ENCODE peak calls at places on chromosomes 13 and 19, in nine cellular contexts. One of them, this sample, is unnamed. For H3K36me3, the result is how much of the 10 kb centered on the place peaks cover.

GRCh38 chr19:48896191-48896720 is 2.3 kb downstream of the TULP2 start:
- DNase-seq in esophagus squamous epithelium: no peak
- DNase-seq in tibial nerve: peak
- DNase-seq in PC-3: no peak
- DNase-seq in adipocyte: peak
- DNase-seq in CD4-positive, alpha-beta memory T cell: no peak
- DNase-seq in prostate gland: peak
- DNase-seq in left lung: peak
- DNase-seq in esophagus muscularis mucosa: peak
- DNase-seq in this sample: peak

GRCh38 chr13:50893211-50893852 is 16.3 kb upstream of the RNASEH2B start:
- DNase-seq in CD4-positive, alpha-beta memory T cell: peak
- DNase-seq in esophagus muscularis mucosa: no peak
- DNase-seq in tibial nerve: no peak
- DNase-seq in prostate gland: no peak
- DNase-seq in adipocyte: peak
- DNase-seq in esophagus squamous epithelium: no peak
- DNase-seq in PC-3: no peak
- DNase-seq in left lung: no peak
- DNase-seq in this sample: peak

GRCh38 chr19:45499196-45500180 is 1.2 kb downstream of the PPM1N start:
- DNase-seq in left lung: no peak
- DNase-seq in CD4-positive, alpha-beta memory T cell: peak
- DNase-seq in esophagus muscularis mucosa: no peak
- DNase-seq in PC-3: peak
- DNase-seq in adipocyte: peak
- DNase-seq in tibial nerve: no peak
- DNase-seq in prostate gland: no peak
- DNase-seq in esophagus squamous epithelium: no peak
- DNase-seq in this sample: peak

GRCh38 chr13:45335397-45336024 is 5.5 kb downstream of the TPT1 start:
- DNase-seq in esophagus squamous epithelium: no peak
- DNase-seq in esophagus muscularis mucosa: no peak
- DNase-seq in left lung: no peak
- DNase-seq in prostate gland: no peak
- DNase-seq in adipocyte: no peak
- DNase-seq in CD4-positive, alpha-beta memory T cell: no peak
- DNase-seq in tibial nerve: no peak
- DNase-seq in PC-3: no peak
- DNase-seq in this sample: no peak

GRCh38 chr13:32426191-32426980 is 1.5 kb downstream of the N4BP2L1 start:
- DNase-seq in tibial nerve: no peak
- DNase-seq in left lung: no peak
- DNase-seq in CD4-positive, alpha-beta memory T cell: peak
- DNase-seq in adipocyte: no peak
- DNase-seq in esophagus squamous epithelium: no peak
- DNase-seq in PC-3: no peak
- DNase-seq in esophagus muscularis mucosa: no peak
- DNase-seq in prostate gland: no peak
- DNase-seq in this sample: peak

GRCh38 chr19:32928806-32929205 is 43.0 kb downstream of the CEP89 start:
- DNase-seq in PC-3: peak
- DNase-seq in tibial nerve: no peak
- DNase-seq in esophagus squamous epithelium: no peak
- DNase-seq in CD4-positive, alpha-beta memory T cell: no peak
- DNase-seq in prostate gland: no peak
- DNase-seq in left lung: no peak
- DNase-seq in esophagus muscularis mucosa: no peak
- DNase-seq in adipocyte: no peak
- DNase-seq in this sample: no peak

GRCh38 chr13:42396501-42396900 is 124.5 kb downstream of the AKAP11 start:
- DNase-seq in left lung: no peak
- DNase-seq in tibial nerve: no peak
- DNase-seq in CD4-positive, alpha-beta memory T cell: peak
- DNase-seq in esophagus squamous epithelium: no peak
- DNase-seq in adipocyte: no peak
- DNase-seq in esophagus muscularis mucosa: no peak
- DNase-seq in PC-3: peak
- DNase-seq in prostate gland: no peak
- DNase-seq in this sample: no peak

GRCh38 chr19:50494186-50495019 is 16.6 kb downstream of the JOSD2 start:
- DNase-seq in left lung: no peak
- DNase-seq in esophagus squamous epithelium: no peak
- DNase-seq in esophagus muscularis mucosa: no peak
- DNase-seq in adipocyte: no peak
- DNase-seq in prostate gland: no peak
- DNase-seq in CD4-positive, alpha-beta memory T cell: no peak
- DNase-seq in PC-3: no peak
- DNase-seq in tibial nerve: no peak
- DNase-seq in this sample: no peak

GRCh38 chr19:39363909-39364457 is 21.8 kb downstream of the SAMD4B start:
- DNase-seq in prostate gland: no peak
- DNase-seq in adipocyte: peak
- DNase-seq in CD4-positive, alpha-beta memory T cell: no peak
- DNase-seq in esophagus muscularis mucosa: no peak
- DNase-seq in PC-3: no peak
- DNase-seq in left lung: no peak
- DNase-seq in tibial nerve: peak
- DNase-seq in esophagus squamous epithelium: no peak
- DNase-seq in this sample: no peak

GRCh38 chr13:107864543-107865460 is 350.5 kb downstream of the LIG4 start:
- DNase-seq in left lung: no peak
- DNase-seq in prostate gland: no peak
- DNase-seq in esophagus squamous epithelium: no peak
- DNase-seq in PC-3: peak
- DNase-seq in tibial nerve: no peak
- DNase-seq in esophagus muscularis mucosa: no peak
- DNase-seq in adipocyte: peak
- DNase-seq in CD4-positive, alpha-beta memory T cell: no peak
- DNase-seq in this sample: no peak

GRCh38 chr19:53959176-53959757 is 3.5 kb upstream of the CACNG8 start:
- DNase-seq in prostate gland: no peak
- DNase-seq in tibial nerve: no peak
- DNase-seq in esophagus squamous epithelium: no peak
- DNase-seq in PC-3: no peak
- DNase-seq in adipocyte: no peak
- DNase-seq in esophagus muscularis mucosa: no peak
- DNase-seq in CD4-positive, alpha-beta memory T cell: no peak
- DNase-seq in left lung: no peak
- DNase-seq in this sample: no peak

GRCh38 chr13:23620211-23620610 is 50.0 kb downstream of the TNFRSF19 start:
- DNase-seq in adipocyte: no peak
- DNase-seq in left lung: no peak
- DNase-seq in prostate gland: no peak
- DNase-seq in tibial nerve: no peak
- DNase-seq in CD4-positive, alpha-beta memory T cell: no peak
- DNase-seq in esophagus squamous epithelium: no peak
- DNase-seq in esophagus muscularis mucosa: no peak
- DNase-seq in PC-3: no peak
- DNase-seq in this sample: no peak

GRCh38 chr13:107765724-107766436 is 449.5 kb downstream of the LIG4 start:
- DNase-seq in PC-3: peak
- DNase-seq in CD4-positive, alpha-beta memory T cell: no peak
- DNase-seq in esophagus squamous epithelium: no peak
- DNase-seq in esophagus muscularis mucosa: no peak
- DNase-seq in prostate gland: no peak
- DNase-seq in adipocyte: peak
- DNase-seq in left lung: no peak
- DNase-seq in tibial nerve: no peak
- DNase-seq in this sample: no peak

GRCh38 chr19:46932346-46932745 is 71.5 kb downstream of the ARHGAP35 start:
- DNase-seq in prostate gland: no peak
- DNase-seq in esophagus squamous epithelium: no peak
- DNase-seq in esophagus muscularis mucosa: no peak
- DNase-seq in tibial nerve: no peak
- DNase-seq in CD4-positive, alpha-beta memory T cell: no peak
- DNase-seq in left lung: no peak
- DNase-seq in adipocyte: peak
- DNase-seq in PC-3: peak
- DNase-seq in this sample: no peak

DNA sequence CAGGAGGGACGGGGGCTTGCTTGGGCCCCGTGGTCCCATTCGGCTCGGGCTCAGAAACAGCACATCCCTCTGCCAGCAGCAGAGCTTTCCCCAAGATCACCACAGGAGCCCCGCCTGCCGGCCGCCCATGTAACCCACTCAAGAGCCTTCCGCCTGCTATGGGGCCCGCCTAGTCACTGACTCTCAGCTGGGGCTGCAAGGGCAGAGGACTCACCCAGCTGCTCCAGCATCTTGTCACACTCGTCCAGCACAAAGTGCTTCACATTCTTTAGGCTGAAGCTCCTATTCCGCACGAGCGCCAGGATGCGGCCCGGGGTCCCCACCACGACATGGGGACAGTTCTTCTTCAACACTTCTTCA is 8.4 kb downstream of the DDX39A start:
- DNase-seq in esophagus squamous epithelium: no peak
- DNase-seq in adipocyte: no peak
- DNase-seq in left lung: no peak
- DNase-seq in prostate gland: no peak
- DNase-seq in PC-3: no peak
- DNase-seq in esophagus muscularis mucosa: no peak
- DNase-seq in CD4-positive, alpha-beta memory T cell: no peak
- DNase-seq in tibial nerve: no peak
- DNase-seq in this sample: no peak
- H3K36me3 ChIP-seq in esophagus squamous epithelium: half or more
- H3K36me3 ChIP-seq in adipocyte: half or more
- H3K36me3 ChIP-seq in left lung: half or more
- H3K36me3 ChIP-seq in prostate gland: under half
- H3K36me3 ChIP-seq in PC-3: half or more
- H3K36me3 ChIP-seq in esophagus muscularis mucosa: half or more
- H3K36me3 ChIP-seq in CD4-positive, alpha-beta memory T cell: half or more
- H3K36me3 ChIP-seq in tibial nerve: under half
- H3K36me3 ChIP-seq in this sample: half or more

GRCh38 chr19:7460562-7460966 is 28.3 kb downstream of the PEX11G start:
- DNase-seq in prostate gland: no peak
- DNase-seq in esophagus muscularis mucosa: no peak
- DNase-seq in esophagus squamous epithelium: no peak
- DNase-seq in left lung: no peak
- DNase-seq in PC-3: no peak
- DNase-seq in CD4-positive, alpha-beta memory T cell: no peak
- DNase-seq in adipocyte: no peak
- DNase-seq in tibial nerve: no peak
- DNase-seq in this sample: no peak

GRCh38 chr19:7459773-7460172 is 29.1 kb downstream of the PEX11G start:
- DNase-seq in tibial nerve: no peak
- DNase-seq in PC-3: no peak
- DNase-seq in prostate gland: no peak
- DNase-seq in left lung: no peak
- DNase-seq in adipocyte: no peak
- DNase-seq in esophagus squamous epithelium: no peak
- DNase-seq in CD4-positive, alpha-beta memory T cell: no peak
- DNase-seq in esophagus muscularis mucosa: no peak
- DNase-seq in this sample: no peak

GRCh38 chr19:7463575-7463974 is 25.3 kb downstream of the PEX11G start:
- DNase-seq in esophagus muscularis mucosa: no peak
- DNase-seq in tibial nerve: no peak
- DNase-seq in PC-3: no peak
- DNase-seq in CD4-positive, alpha-beta memory T cell: no peak
- DNase-seq in adipocyte: no peak
- DNase-seq in prostate gland: no peak
- DNase-seq in esophagus squamous epithelium: no peak
- DNase-seq in left lung: no peak
- DNase-seq in this sample: no peak

GRCh38 chr19:7458675-7459074 is 30.2 kb downstream of the PEX11G start:
- DNase-seq in prostate gland: no peak
- DNase-seq in tibial nerve: no peak
- DNase-seq in left lung: no peak
- DNase-seq in CD4-positive, alpha-beta memory T cell: no peak
- DNase-seq in esophagus squamous epithelium: no peak
- DNase-seq in esophagus muscularis mucosa: no peak
- DNase-seq in adipocyte: no peak
- DNase-seq in PC-3: no peak
- DNase-seq in this sample: no peak

GRCh38 chr19:7461841-7462629 is 26.8 kb downstream of the PEX11G start:
- DNase-seq in tibial nerve: no peak
- DNase-seq in esophagus muscularis mucosa: no peak
- DNase-seq in prostate gland: no peak
- DNase-seq in CD4-positive, alpha-beta memory T cell: no peak
- DNase-seq in left lung: no peak
- DNase-seq in adipocyte: no peak
- DNase-seq in esophagus squamous epithelium: no peak
- DNase-seq in PC-3: no peak
- DNase-seq in this sample: no peak
- H3K36me3 ChIP-seq in tibial nerve: under half
- H3K36me3 ChIP-seq in esophagus muscularis mucosa: half or more
- H3K36me3 ChIP-seq in prostate gland: under half
- H3K36me3 ChIP-seq in CD4-positive, alpha-beta memory T cell: half or more
- H3K36me3 ChIP-seq in left lung: half or more
- H3K36me3 ChIP-seq in adipocyte: under half
- H3K36me3 ChIP-seq in esophagus squamous epithelium: half or more
- H3K36me3 ChIP-seq in PC-3: under half
- H3K36me3 ChIP-seq in this sample: half or more

GRCh38 chr13:100665403-100665802 is 9.2 kb downstream of the TMTC4 start:
- DNase-seq in adipocyte: no peak
- DNase-seq in prostate gland: no peak
- DNase-seq in tibial nerve: no peak
- DNase-seq in CD4-positive, alpha-beta memory T cell: no peak
- DNase-seq in PC-3: no peak
- DNase-seq in esophagus muscularis mucosa: no peak
- DNase-seq in esophagus squamous epithelium: no peak
- DNase-seq in left lung: no peak
- DNase-seq in this sample: no peak

GRCh38 chr13:100667894-100668293 is 6.7 kb downstream of the TMTC4 start:
- DNase-seq in adipocyte: no peak
- DNase-seq in left lung: no peak
- DNase-seq in esophagus squamous epithelium: no peak
- DNase-seq in CD4-positive, alpha-beta memory T cell: no peak
- DNase-seq in esophagus muscularis mucosa: no peak
- DNase-seq in tibial nerve: no peak
- DNase-seq in prostate gland: no peak
- DNase-seq in PC-3: no peak
- DNase-seq in this sample: no peak

GRCh38 chr13:100666124-100666523 is 8.5 kb downstream of the TMTC4 start:
- DNase-seq in esophagus squamous epithelium: no peak
- DNase-seq in left lung: no peak
- DNase-seq in tibial nerve: no peak
- DNase-seq in PC-3: no peak
- DNase-seq in esophagus muscularis mucosa: no peak
- DNase-seq in prostate gland: no peak
- DNase-seq in adipocyte: peak
- DNase-seq in CD4-positive, alpha-beta memory T cell: no peak
- DNase-seq in this sample: no peak

GRCh38 chr13:100671389-100672182 is 3.0 kb downstream of the TMTC4 start:
- DNase-seq in prostate gland: no peak
- DNase-seq in esophagus muscularis mucosa: peak
- DNase-seq in adipocyte: no peak
- DNase-seq in esophagus squamous epithelium: no peak
- DNase-seq in PC-3: no peak
- DNase-seq in left lung: no peak
- DNase-seq in tibial nerve: no peak
- DNase-seq in CD4-positive, alpha-beta memory T cell: no peak
- DNase-seq in this sample: no peak

GRCh38 chr13:100668408-100668807 is 6.2 kb downstream of the TMTC4 start:
- DNase-seq in prostate gland: no peak
- DNase-seq in tibial nerve: no peak
- DNase-seq in esophagus muscularis mucosa: no peak
- DNase-seq in PC-3: peak
- DNase-seq in adipocyte: no peak
- DNase-seq in left lung: no peak
- DNase-seq in CD4-positive, alpha-beta memory T cell: no peak
- DNase-seq in esophagus squamous epithelium: no peak
- DNase-seq in this sample: no peak
- H3K36me3 ChIP-seq in prostate gland: under half
- H3K36me3 ChIP-seq in tibial nerve: under half
- H3K36me3 ChIP-seq in esophagus muscularis mucosa: under half
- H3K36me3 ChIP-seq in PC-3: under half
- H3K36me3 ChIP-seq in adipocyte: under half
- H3K36me3 ChIP-seq in left lung: half or more
- H3K36me3 ChIP-seq in CD4-positive, alpha-beta memory T cell: under half
- H3K36me3 ChIP-seq in esophagus squamous epithelium: half or more
- H3K36me3 ChIP-seq in this sample: under half

GRCh38 chr19:52665047-52665446 is 26.9 kb upstream of the ZNF83 start:
- DNase-seq in left lung: no peak
- DNase-seq in CD4-positive, alpha-beta memory T cell: no peak
- DNase-seq in adipocyte: no peak
- DNase-seq in tibial nerve: no peak
- DNase-seq in PC-3: peak
- DNase-seq in esophagus muscularis mucosa: no peak
- DNase-seq in prostate gland: no peak
- DNase-seq in esophagus squamous epithelium: no peak
- DNase-seq in this sample: no peak
- H3K36me3 ChIP-seq in left lung: under half
- H3K36me3 ChIP-seq in CD4-positive, alpha-beta memory T cell: under half
- H3K36me3 ChIP-seq in adipocyte: under half
- H3K36me3 ChIP-seq in tibial nerve: under half
- H3K36me3 ChIP-seq in PC-3: half or more
- H3K36me3 ChIP-seq in esophagus muscularis mucosa: under half
- H3K36me3 ChIP-seq in prostate gland: under half
- H3K36me3 ChIP-seq in esophagus squamous epithelium: half or more
- H3K36me3 ChIP-seq in this sample: under half